ENCODE peak calls at places on chromosomes 13 and 19, in nine cellular contexts. M, L, A, O, T, Y, H, F and W are unnamed samples.

GRCh38 chr13:45411226-45411625 is 6.9 kb downstream of the SLC25A30 start:
- DNase-seq in T (no peak), F (no peak), H (no peak), M (no peak), Y (no peak), L (no peak), O (no peak), A (no peak), W (no peak)

GRCh38 chr13:98827449-98827848 is 75.0 kb upstream of the SLC15A1 start:
- DNase-seq in F (no peak), M (no peak), Y (no peak), A (no peak), H (no peak), T (peak; percentile 51), O (no peak), L (no peak), W (no peak)

GRCh38 chr19:4633140-4633967 is 6.0 kb upstream of the TNFAIP8L1 start:
- DNase-seq in H (peak; percentile 58), M (peak; percentile 56), T (peak; percentile 81), F (peak; percentile 67), A (no peak), O (peak; percentile 83), L (no peak), Y (no peak), W (peak; percentile 68)

GRCh38 chr13:98847780-98848179 is 95.3 kb upstream of the SLC15A1 start:
- DNase-seq in O (no peak), M (no peak), A (no peak), H (no peak), L (no peak), T (peak; percentile 61), F (no peak), Y (no peak), W (no peak)

GRCh38 chr13:114120486-114121430 is 11.7 kb downstream of the RASA3 start:
- DNase-seq in A (no peak), H (no peak), T (no peak), L (no peak), M (no peak), F (no peak), O (no peak), Y (no peak), W (no peak)

GRCh38 chr13:68358218-68358817 is 1128.2 kb upstream of the PCDH9 start:
- DNase-seq in O (no peak), M (no peak), L (no peak), A (no peak), H (no peak), T (no peak), F (no peak), Y (no peak), W (no peak)

GRCh38 chr19:38497907-38498306 is 64.4 kb downstream of the RYR1 start:
- DNase-seq in L (no peak), H (no peak), F (no peak), A (no peak), Y (no peak), O (no peak), M (no peak), T (no peak), W (no peak)

GRCh38 chr19:32309711-32310390 is 35.6 kb upstream of the ZNF507 start:
- DNase-seq in O (no peak), M (no peak), A (no peak), Y (no peak), T (no peak), L (no peak), F (no peak), H (no peak), W (no peak)

GRCh38 chr19:2089001-2089711 is 7.0 kb downstream of the MOB3A start:
- DNase-seq in O (peak; percentile 49), M (no peak), Y (no peak), H (no peak), L (no peak), F (no peak), T (no peak), A (no peak), W (peak; percentile 17)

GRCh38 chr19:2087621-2088100 is 8.5 kb downstream of the MOB3A start:
- DNase-seq in O (no peak), L (no peak), M (no peak), Y (no peak), T (no peak), F (no peak), H (no peak), A (no peak), W (no peak)

GRCh38 chr19:2084993-2085720 is 11.0 kb downstream of the MOB3A start:
- DNase-seq in F (peak; percentile 76), T (no peak), H (peak; percentile 64), L (no peak), Y (no peak), M (peak; percentile 73), A (peak; percentile 90), O (peak; percentile 87), W (no peak)

GRCh38 chr19:2095338-2095938 is 688 bp downstream of the MOB3A start:
- DNase-seq in L (no peak), F (no peak), T (peak; percentile 71), Y (no peak), H (no peak), A (no peak), O (no peak), M (no peak), W (no peak)

DNA sequence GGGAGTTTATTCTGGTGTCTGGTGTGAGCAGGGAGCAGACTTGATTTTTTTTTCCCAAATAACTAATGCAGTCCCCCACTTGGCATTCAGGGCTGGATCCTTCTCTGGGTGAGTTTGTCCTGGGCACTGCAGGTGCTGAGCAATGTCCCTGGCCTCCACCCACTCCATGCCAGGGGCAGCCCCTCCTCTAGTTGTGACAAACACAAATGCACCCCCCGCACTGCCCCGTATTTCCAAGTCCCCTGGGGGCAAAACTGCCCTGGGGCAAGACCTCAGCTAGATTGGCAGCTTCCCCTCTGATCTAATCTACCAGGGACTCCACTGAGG is 6.4 kb downstream of the MOB3A start:
- DNase-seq in L (no peak), F (no peak), T (no peak), Y (no peak), O (no peak), H (no peak), A (no peak), M (no peak), W (no peak)
- H3K4me3 ChIP-seq in L (no peak overlapping the region), F (no peak overlapping the region), T (no peak overlapping the region), Y (no peak overlapping the region), O (no peak overlapping the region), H (peak overlapping the region; percentile 28), A (no peak overlapping the region), M (no peak overlapping the region), W (no peak overlapping the region)

GRCh38 chr13:75761373-75761772 is 125.2 kb downstream of the LMO7 start:
- DNase-seq in H (no peak), Y (no peak), F (no peak), L (no peak), M (no peak), O (no peak), A (no peak), T (no peak), W (no peak)

GRCh38 chr13:75757336-75757735 is 121.2 kb downstream of the LMO7 start:
- DNase-seq in T (no peak), L (no peak), A (no peak), Y (no peak), M (no peak), F (no peak), H (no peak), O (no peak), W (no peak)

GRCh38 chr13:75762066-75762937 is 126.2 kb downstream of the LMO7 start:
- DNase-seq in M (peak; percentile 71), F (peak; percentile 26), O (no peak), L (no peak), T (no peak), A (no peak), H (no peak), Y (no peak), W (no peak)

GRCh38 chr13:75760182-75760981 is 124.3 kb downstream of the LMO7 start:
- DNase-seq in Y (no peak), L (no peak), H (no peak), F (peak; percentile 85), T (no peak), M (peak; percentile 98), O (no peak), A (no peak), W (no peak)

GRCh38 chr13:75759531-75759930 is 123.4 kb downstream of the LMO7 start:
- DNase-seq in M (no peak), H (no peak), A (no peak), F (no peak), Y (no peak), L (no peak), T (no peak), O (no peak), W (no peak)
- H3K4me3 ChIP-seq in M (no peak overlapping the region), H (no peak overlapping the region), A (no peak overlapping the region), F (no peak overlapping the region), Y (no peak overlapping the region), L (no peak overlapping the region), T (no peak overlapping the region), O (no peak overlapping the region), W (no peak overlapping the region)

DNA sequence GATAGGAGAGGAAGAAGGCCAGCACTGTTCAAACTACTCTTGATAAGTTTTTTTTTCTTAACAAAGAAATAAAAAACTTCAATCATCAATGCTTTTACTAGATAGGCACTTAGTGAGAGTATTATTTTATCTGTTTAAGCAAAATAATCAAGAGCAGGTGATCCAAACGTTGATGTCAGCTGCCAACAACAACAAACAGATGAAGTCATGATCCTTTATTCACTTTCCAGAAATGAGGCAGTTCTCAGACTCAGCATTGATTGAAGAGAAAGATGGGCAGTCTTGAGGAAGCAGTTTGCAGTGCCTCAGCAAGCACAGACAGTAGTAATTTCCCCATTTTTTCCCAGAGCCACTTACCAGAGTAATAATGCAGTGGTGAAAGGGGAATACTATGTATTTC is 38.4 kb upstream of the CSNK1A1L start:
- DNase-seq in T (no peak), H (no peak), L (no peak), M (no peak), O (no peak), F (no peak), A (no peak), Y (no peak), W (peak; percentile 33)
- H3K4me3 ChIP-seq in T (no peak overlapping the region), H (no peak overlapping the region), L (no peak overlapping the region), M (no peak overlapping the region), O (no peak overlapping the region), F (no peak overlapping the region), A (no peak overlapping the region), Y (no peak overlapping the region), W (no peak overlapping the region)

GRCh38 chr19:35783469-35784400 is 8.4 kb downstream of the ARHGAP33 start:
- DNase-seq in H (no peak), F (no peak), O (no peak), T (peak; percentile 88), Y (no peak), A (no peak), M (no peak), L (no peak), W (no peak)

GRCh38 chr19:35786299-35787160 is 11.2 kb downstream of the ARHGAP33 start:
- DNase-seq in Y (no peak), F (no peak), H (no peak), A (no peak), T (peak; percentile 57), L (no peak), O (no peak), M (no peak), W (no peak)

GRCh38 chr19:35785087-35785627 is 9.8 kb downstream of the ARHGAP33 start:
- DNase-seq in F (no peak), A (no peak), Y (no peak), M (no peak), T (peak; percentile 89), L (no peak), O (no peak), H (no peak), W (no peak)

GRCh38 chr19:35782589-35782988 is 7.2 kb downstream of the ARHGAP33 start:
- DNase-seq in M (no peak), L (no peak), Y (no peak), H (no peak), A (no peak), F (no peak), T (no peak), O (no peak), W (no peak)

GRCh38 chr19:35784401-35785086 is 9.2 kb downstream of the ARHGAP33 start:
- DNase-seq in F (no peak), A (no peak), T (peak; percentile 98), H (no peak), Y (no peak), O (no peak), M (no peak), L (no peak), W (no peak)
- H3K4me3 ChIP-seq in F (no peak overlapping the region), A (no peak overlapping the region), T (peak overlapping the region; percentile 50), H (no peak overlapping the region), Y (no peak overlapping the region), O (no peak overlapping the region), M (no peak overlapping the region), L (no peak overlapping the region), W (no peak overlapping the region)